ENCODE peak calls at places on chromosomes 6 and 20, in five cellular contexts. One of them, this sample, is unnamed.

GRCh38 chr6:32973144-32973854 is 4.9 kb downstream of the BRD2 start:
- DNase-seq in Calu3: peak; percentile 61
- DNase-seq in endothelial cell of umbilical vein: peak; percentile 40
- DNase-seq in Panc1: no peak
- DNase-seq in stimulated activated CD4-positive, alpha-beta T cell treated with anti-CD3 and anti-CD28 coated beads, Interleukin-2, amount 100 ng/mL, for 24 hours: peak; percentile 61
- DNase-seq in this sample: peak; percentile 73

GRCh38 chr6:107536183-107536582 is 46.3 kb downstream of the SOBP start:
- DNase-seq in Calu3: no peak
- DNase-seq in endothelial cell of umbilical vein: no peak
- DNase-seq in Panc1: no peak
- DNase-seq in stimulated activated CD4-positive, alpha-beta T cell treated with anti-CD3 and anti-CD28 coated beads, Interleukin-2, amount 100 ng/mL, for 24 hours: no peak
- DNase-seq in this sample: no peak

GRCh38 chr20:12049125-12049524 is 131.4 kb downstream of the BTBD3 start:
- DNase-seq in Calu3: no peak
- DNase-seq in stimulated activated CD4-positive, alpha-beta T cell treated with anti-CD3 and anti-CD28 coated beads, Interleukin-2, amount 100 ng/mL, for 24 hours: no peak
- DNase-seq in Panc1: no peak
- DNase-seq in endothelial cell of umbilical vein: peak; percentile 6
- DNase-seq in this sample: no peak

GRCh38 chr20:43761396-43762340 is 34.9 kb upstream of the GTSF1L start:
- DNase-seq in Calu3: no peak
- DNase-seq in endothelial cell of umbilical vein: no peak
- DNase-seq in Panc1: no peak
- DNase-seq in stimulated activated CD4-positive, alpha-beta T cell treated with anti-CD3 and anti-CD28 coated beads, Interleukin-2, amount 100 ng/mL, for 24 hours: no peak
- DNase-seq in this sample: no peak

GRCh38 chr6:72218125-72218524 is 331.8 kb downstream of the RIMS1 start:
- DNase-seq in endothelial cell of umbilical vein: peak; percentile 32
- DNase-seq in Calu3: peak; percentile 57
- DNase-seq in Panc1: peak; percentile 18
- DNase-seq in stimulated activated CD4-positive, alpha-beta T cell treated with anti-CD3 and anti-CD28 coated beads, Interleukin-2, amount 100 ng/mL, for 24 hours: no peak
- DNase-seq in this sample: peak; percentile 23

GRCh38 chr6:87722831-87723726 is 21.0 kb upstream of the AKIRIN2 start:
- DNase-seq in Calu3: peak; percentile 58
- DNase-seq in stimulated activated CD4-positive, alpha-beta T cell treated with anti-CD3 and anti-CD28 coated beads, Interleukin-2, amount 100 ng/mL, for 24 hours: no peak
- DNase-seq in Panc1: peak; percentile 97
- DNase-seq in endothelial cell of umbilical vein: peak; percentile 51
- DNase-seq in this sample: no peak

GRCh38 chr20:56630086-56630493 is 984 bp downstream of the TFAP2C start:
- DNase-seq in Panc1: no peak
- DNase-seq in stimulated activated CD4-positive, alpha-beta T cell treated with anti-CD3 and anti-CD28 coated beads, Interleukin-2, amount 100 ng/mL, for 24 hours: peak; percentile 35
- DNase-seq in Calu3: peak; percentile 84
- DNase-seq in endothelial cell of umbilical vein: no peak
- DNase-seq in this sample: peak; percentile 49

GRCh38 chr6:109595998-109596397 is 95.0 kb downstream of the AK9 start:
- DNase-seq in Panc1: no peak
- DNase-seq in endothelial cell of umbilical vein: peak; percentile 50
- DNase-seq in Calu3: peak; percentile 27
- DNase-seq in stimulated activated CD4-positive, alpha-beta T cell treated with anti-CD3 and anti-CD28 coated beads, Interleukin-2, amount 100 ng/mL, for 24 hours: peak; percentile 4
- DNase-seq in this sample: peak; percentile 42

GRCh38 chr6:70693887-70694286 is 26.2 kb downstream of the SMAP1 start:
- DNase-seq in stimulated activated CD4-positive, alpha-beta T cell treated with anti-CD3 and anti-CD28 coated beads, Interleukin-2, amount 100 ng/mL, for 24 hours: no peak
- DNase-seq in Panc1: no peak
- DNase-seq in Calu3: no peak
- DNase-seq in endothelial cell of umbilical vein: no peak
- DNase-seq in this sample: no peak

GRCh38 chr6:160634706-160635105 is 29.4 kb downstream of the LPA start:
- DNase-seq in stimulated activated CD4-positive, alpha-beta T cell treated with anti-CD3 and anti-CD28 coated beads, Interleukin-2, amount 100 ng/mL, for 24 hours: no peak
- DNase-seq in Calu3: no peak
- DNase-seq in Panc1: no peak
- DNase-seq in endothelial cell of umbilical vein: no peak
- DNase-seq in this sample: no peak

GRCh38 chr20:19789009-19789408 is 31.0 kb downstream of the RIN2 start:
- DNase-seq in Panc1: no peak
- DNase-seq in stimulated activated CD4-positive, alpha-beta T cell treated with anti-CD3 and anti-CD28 coated beads, Interleukin-2, amount 100 ng/mL, for 24 hours: no peak
- DNase-seq in Calu3: no peak
- DNase-seq in endothelial cell of umbilical vein: no peak
- DNase-seq in this sample: no peak

GRCh38 chr6:123838612-123839279 is 35.1 kb downstream of the NKAIN2 start:
- DNase-seq in Panc1: no peak
- DNase-seq in endothelial cell of umbilical vein: no peak
- DNase-seq in Calu3: no peak
- DNase-seq in stimulated activated CD4-positive, alpha-beta T cell treated with anti-CD3 and anti-CD28 coated beads, Interleukin-2, amount 100 ng/mL, for 24 hours: no peak
- DNase-seq in this sample: no peak

GRCh38 chr20:3563548-3564177 is 92.8 kb downstream of the ATRN start:
- DNase-seq in Calu3: peak; percentile 27
- DNase-seq in Panc1: peak; percentile 33
- DNase-seq in stimulated activated CD4-positive, alpha-beta T cell treated with anti-CD3 and anti-CD28 coated beads, Interleukin-2, amount 100 ng/mL, for 24 hours: no peak
- DNase-seq in endothelial cell of umbilical vein: peak; percentile 58
- DNase-seq in this sample: peak; percentile 59

GRCh38 chr6:37204014-37204751 is 34.2 kb downstream of the PIM1 start:
- DNase-seq in Calu3: peak; percentile 65
- DNase-seq in Panc1: no peak
- DNase-seq in stimulated activated CD4-positive, alpha-beta T cell treated with anti-CD3 and anti-CD28 coated beads, Interleukin-2, amount 100 ng/mL, for 24 hours: no peak
- DNase-seq in endothelial cell of umbilical vein: no peak
- DNase-seq in this sample: no peak

GRCh38 chr20:10673176-10673830 is 496 bp downstream of the JAG1 start:
- DNase-seq in Calu3: no peak
- DNase-seq in Panc1: no peak
- DNase-seq in stimulated activated CD4-positive, alpha-beta T cell treated with anti-CD3 and anti-CD28 coated beads, Interleukin-2, amount 100 ng/mL, for 24 hours: peak; percentile 14
- DNase-seq in endothelial cell of umbilical vein: peak; percentile 26
- DNase-seq in this sample: peak; percentile 71

GRCh38 chr6:163373240-163373639 is 41.3 kb upstream of the QKI start:
- DNase-seq in Calu3: no peak
- DNase-seq in endothelial cell of umbilical vein: no peak
- DNase-seq in stimulated activated CD4-positive, alpha-beta T cell treated with anti-CD3 and anti-CD28 coated beads, Interleukin-2, amount 100 ng/mL, for 24 hours: no peak
- DNase-seq in Panc1: no peak
- DNase-seq in this sample: no peak

GRCh38 chr6:21244897-21245470 is 348.6 kb upstream of the SOX4 start:
- DNase-seq in stimulated activated CD4-positive, alpha-beta T cell treated with anti-CD3 and anti-CD28 coated beads, Interleukin-2, amount 100 ng/mL, for 24 hours: no peak
- DNase-seq in Calu3: no peak
- DNase-seq in endothelial cell of umbilical vein: no peak
- DNase-seq in Panc1: no peak
- DNase-seq in this sample: no peak

GRCh38 chr20:46683939-46684750 is 5.1 kb downstream of the TP53RK start:
- DNase-seq in endothelial cell of umbilical vein: peak; percentile 39
- DNase-seq in Calu3: no peak
- DNase-seq in stimulated activated CD4-positive, alpha-beta T cell treated with anti-CD3 and anti-CD28 coated beads, Interleukin-2, amount 100 ng/mL, for 24 hours: no peak
- DNase-seq in Panc1: no peak
- DNase-seq in this sample: peak; percentile 20

GRCh38 chr6:92011681-92012245 is 1407.6 kb downstream of the EPHA7 start:
- DNase-seq in stimulated activated CD4-positive, alpha-beta T cell treated with anti-CD3 and anti-CD28 coated beads, Interleukin-2, amount 100 ng/mL, for 24 hours: no peak
- DNase-seq in endothelial cell of umbilical vein: no peak
- DNase-seq in Calu3: no peak
- DNase-seq in Panc1: no peak
- DNase-seq in this sample: no peak

GRCh38 chr20:63701329-63702035 is 5.0 kb downstream of the TNFRSF6B start:
- DNase-seq in endothelial cell of umbilical vein: no peak
- DNase-seq in stimulated activated CD4-positive, alpha-beta T cell treated with anti-CD3 and anti-CD28 coated beads, Interleukin-2, amount 100 ng/mL, for 24 hours: no peak
- DNase-seq in Calu3: peak; percentile 4
- DNase-seq in Panc1: no peak
- DNase-seq in this sample: no peak

GRCh38 chr6:155530219-155530834 is 74.7 kb upstream of the NOX3 start:
- DNase-seq in endothelial cell of umbilical vein: peak; percentile 77
- DNase-seq in Calu3: peak; percentile 12
- DNase-seq in stimulated activated CD4-positive, alpha-beta T cell treated with anti-CD3 and anti-CD28 coated beads, Interleukin-2, amount 100 ng/mL, for 24 hours: no peak
- DNase-seq in Panc1: no peak
- DNase-seq in this sample: peak; percentile 72

GRCh38 chr6:88287696-88288095 is 121.5 kb upstream of the CNR1 start:
- DNase-seq in Panc1: no peak
- DNase-seq in Calu3: no peak
- DNase-seq in endothelial cell of umbilical vein: no peak
- DNase-seq in stimulated activated CD4-positive, alpha-beta T cell treated with anti-CD3 and anti-CD28 coated beads, Interleukin-2, amount 100 ng/mL, for 24 hours: no peak
- DNase-seq in this sample: no peak

GRCh38 chr6:132736239-132736638 is 21.5 kb downstream of the VNN2 start:
- DNase-seq in endothelial cell of umbilical vein: no peak
- DNase-seq in Calu3: peak; percentile 19
- DNase-seq in stimulated activated CD4-positive, alpha-beta T cell treated with anti-CD3 and anti-CD28 coated beads, Interleukin-2, amount 100 ng/mL, for 24 hours: no peak
- DNase-seq in Panc1: no peak
- DNase-seq in this sample: no peak

GRCh38 chr6:90369024-90369519 is 72.4 kb upstream of the BACH2 start:
- DNase-seq in Panc1: peak; percentile 99
- DNase-seq in endothelial cell of umbilical vein: peak; percentile 98
- DNase-seq in Calu3: peak; percentile 82
- DNase-seq in stimulated activated CD4-positive, alpha-beta T cell treated with anti-CD3 and anti-CD28 coated beads, Interleukin-2, amount 100 ng/mL, for 24 hours: no peak
- DNase-seq in this sample: peak; percentile 91

GRCh38 chr6:1878330-1878729 is 268.6 kb downstream of the FOXC1 start:
- DNase-seq in stimulated activated CD4-positive, alpha-beta T cell treated with anti-CD3 and anti-CD28 coated beads, Interleukin-2, amount 100 ng/mL, for 24 hours: no peak
- DNase-seq in Panc1: no peak
- DNase-seq in Calu3: no peak
- DNase-seq in endothelial cell of umbilical vein: no peak
- DNase-seq in this sample: no peak

This sample was measured in A673.